ENCODE peak calls at places on chromosomes 11 and 22, in six cellular contexts. N is right lobe of liver, S is astrocyte of the spinal cord, F is GM12865, O is bronchial epithelial cell, Q is kidney. B is an unnamed sample.

GRCh38 chr11:76783294-76783900 is at the start of gene TSKU:
- DNase-seq in F (no peak), N (no peak), Q (no peak), S (peak), O (no peak), B (no peak)

GRCh38 chr11:114909866-114910265 is 231.5 kb downstream of the NXPE2 start:
- DNase-seq in F (no peak), N (no peak), Q (no peak), O (no peak), S (no peak), B (no peak)

GRCh38 chr22:36577019-36577418 is 48.1 kb upstream of the EIF3D start:
- DNase-seq in Q (no peak), F (no peak), O (peak), N (no peak), S (peak), B (peak)

GRCh38 chr22:26485013-26485412 is 1.3 kb downstream of the SRRD start:
- DNase-seq in N (no peak), F (no peak), O (peak), Q (no peak), S (no peak), B (no peak)

GRCh38 chr11:122864386-122864785 is 18.2 kb upstream of the JHY start:
- DNase-seq in S (no peak), F (no peak), Q (no peak), N (no peak), O (peak), B (no peak)

GRCh38 chr11:2156416-2157182 is 4.4 kb downstream of the INS start:
- DNase-seq in Q (no peak), F (peak), N (peak), S (peak), O (peak), B (peak)

GRCh38 chr22:24379536-24379935 is 47.9 kb upstream of the ADORA2A start:
- DNase-seq in N (no peak), F (no peak), S (no peak), Q (no peak), O (peak), B (no peak)

GRCh38 chr11:62665630-62666258 is 632 bp downstream of the CSKMT start:
- DNase-seq in F (peak), S (peak), Q (peak), O (no peak), N (peak), B (no peak)

GRCh38 chr11:14339356-14339755 is 19.6 kb downstream of the RRAS2 start:
- DNase-seq in F (no peak), O (no peak), N (no peak), S (no peak), Q (no peak), B (no peak)

GRCh38 chr11:59138643-59139042 is 4.0 kb upstream of the FAM111A start:
- DNase-seq in O (no peak), Q (no peak), S (no peak), N (no peak), F (no peak), B (no peak)

GRCh38 chr11:126290887-126291286 is 8.0 kb downstream of the TIRAP start:
- DNase-seq in S (no peak), O (no peak), Q (no peak), F (no peak), N (no peak), B (no peak)

GRCh38 chr11:118238947-118239346 is 13.2 kb downstream of the MPZL3 start:
- DNase-seq in S (no peak), Q (no peak), N (no peak), F (no peak), O (peak), B (no peak)

GRCh38 chr11:121711900-121712424 is 259.2 kb upstream of the SORL1-AS1 start:
- DNase-seq in Q (no peak), S (no peak), O (no peak), N (no peak), F (no peak), B (no peak)

DNA sequence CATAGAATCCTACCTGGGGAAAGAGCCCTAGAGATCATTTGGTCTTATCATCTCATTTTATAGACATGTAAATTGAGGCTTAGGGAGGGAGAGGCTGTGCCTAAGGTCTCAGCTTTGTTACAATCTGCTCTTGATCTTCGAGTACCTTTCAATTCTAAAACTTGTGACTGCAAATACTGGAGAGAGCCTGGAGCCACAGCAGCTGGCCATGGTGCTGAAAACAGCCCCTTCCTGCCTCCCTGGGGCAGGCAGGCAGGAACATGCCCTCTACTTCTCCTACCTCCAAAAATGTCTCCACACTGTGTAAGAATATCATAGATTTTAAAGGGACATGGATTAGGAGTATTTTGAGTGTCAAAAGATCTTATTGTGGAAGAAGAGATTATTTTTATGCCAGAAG is 52.2 kb downstream of the C22orf42 start:
- DNase-seq in N (no peak), S (peak), F (peak), Q (no peak), O (peak), B (peak)
- TF ChIP-seq CTCF in N (no peak), S (no peak), F (no peak), Q (no peak), O (no peak), B (no peak)

DNA sequence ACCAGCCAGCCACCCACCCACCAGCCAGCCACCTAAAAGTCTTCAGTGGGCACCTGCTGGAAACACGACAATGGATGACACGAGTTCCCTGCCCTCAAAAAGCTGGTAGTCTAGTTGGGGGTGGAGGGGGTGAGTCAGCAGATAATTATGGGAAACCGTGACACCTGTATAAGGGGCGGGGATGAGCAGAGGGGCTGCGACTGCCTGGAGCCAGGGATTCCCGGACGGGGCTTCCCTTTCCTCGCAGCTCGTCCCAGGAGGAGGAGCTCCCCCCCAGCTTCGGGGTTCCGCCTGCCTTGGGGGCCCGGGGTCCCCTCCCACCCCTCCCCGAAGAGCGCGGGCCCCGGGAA is 2.3 kb upstream of the RTN4RL2 start:
- DNase-seq in S (no peak), F (no peak), Q (no peak), O (no peak), N (peak), B (no peak)
- H3K4me3 ChIP-seq in S (no peak), F (peak), Q (no peak), O (peak), N (peak), B (no peak)

DNA sequence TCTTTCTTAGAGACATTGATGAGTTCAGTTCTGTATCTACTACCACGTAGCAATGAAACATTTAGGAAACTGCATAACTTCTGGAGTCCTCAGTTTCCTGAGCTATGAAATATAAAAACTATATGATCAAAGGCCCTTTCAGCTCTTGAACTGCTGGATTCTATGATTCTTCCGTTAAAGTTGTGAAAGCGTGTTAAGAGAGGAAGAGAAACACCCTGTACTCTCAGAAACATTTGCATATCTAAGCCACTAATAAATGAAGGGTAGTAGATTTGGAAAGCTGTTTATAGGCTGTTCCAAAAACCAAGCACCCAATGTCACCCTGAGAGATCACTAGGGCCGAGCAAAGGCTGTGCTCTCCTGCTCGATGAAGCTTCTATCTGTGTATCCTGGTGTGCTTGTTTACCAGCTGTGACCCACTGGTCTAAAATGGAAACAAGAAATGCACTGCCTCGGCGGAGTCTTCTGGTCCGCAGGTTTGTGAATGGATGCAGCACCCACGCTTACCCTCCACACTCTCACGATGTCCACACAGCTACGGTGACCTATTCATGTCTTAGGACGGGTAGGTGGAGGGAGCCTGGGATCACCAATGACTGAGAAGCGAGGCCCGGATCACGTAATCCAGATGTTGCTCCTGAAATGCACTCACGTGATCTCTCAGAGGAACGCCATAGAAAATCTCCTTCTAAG is 325.8 kb downstream of the OPCML start:
- DNase-seq in S (no peak), O (no peak), Q (no peak), F (no peak), N (no peak), B (no peak)
- TF ChIP-seq CTCF in S (no peak), O (no peak), Q (no peak), F (no peak), N (no peak), B (no peak)

GRCh38 chr11:120339394-120339890 is 3.2 kb downstream of the ARHGEF12 start:
- DNase-seq in N (no peak), Q (no peak), O (peak), S (peak), F (no peak), B (no peak)
- H3K4me3 ChIP-seq in N (peak), Q (peak), O (peak), S (peak), F (no peak), B (peak)

GRCh38 chr22:44703269-44703870 is 1.4 kb downstream of the PRR5 start:
- DNase-seq in O (no peak), Q (no peak), F (no peak), S (no peak), N (no peak), B (no peak)
- TF ChIP-seq CTCF in O (no peak), Q (no peak), F (no peak), S (no peak), N (no peak), B (no peak)